ENCODE peak calls at places on chromosomes 5 and 9, in five cellular contexts. E is A673, L is neural progenitor cell, T is GM23338, J is mammary epithelial cell. P is an unnamed sample.
A peak's percentile ranks its signal among the peaks of the same experiment; 100 is the strongest.

GRCh38 chr9:117545846-117546245 is 131.0 kb upstream of the ASTN2 start:
- DNase-seq in T (peak; percentile 23), E (no peak), L (no peak), J (no peak), P (no peak)

GRCh38 chr5:170747851-170748250 is 35.7 kb upstream of the GABRP start:
- DNase-seq in E (no peak), J (no peak), L (peak; percentile 73), T (peak; percentile 59), P (no peak)

GRCh38 chr5:150080696-150081435 is 5.5 kb downstream of the CSF1R start:
- DNase-seq in T (no peak), E (no peak), J (no peak), L (no peak), P (no peak)

GRCh38 chr5:75265731-75266130 is 29.1 kb upstream of the ANKRD31 start:
- DNase-seq in L (peak; percentile 35), E (peak; percentile 68), T (peak; percentile 80), J (peak; percentile 33), P (peak; percentile 11)

GRCh38 chr9:72365525-72366256 is 683 bp upstream of the ZFAND5 start:
- DNase-seq in T (peak; percentile 79), J (peak; percentile 81), E (peak; percentile 71), L (peak; percentile 60), P (no peak)

GRCh38 chr9:91331849-91332248 is 29.9 kb downstream of the AUH start:
- DNase-seq in T (no peak), J (no peak), L (no peak), E (no peak), P (no peak)

GRCh38 chr9:38274746-38275250 is 117.7 kb upstream of the ALDH1B1 start:
- DNase-seq in J (no peak), L (no peak), T (no peak), E (no peak), P (no peak)

GRCh38 chr9:136189394-136190236 is 15.3 kb downstream of the LHX3 start:
- DNase-seq in E (peak; percentile 45), T (peak; percentile 23), L (peak; percentile 57), J (no peak), P (no peak)

GRCh38 chr9:129069825-129070473 is 11.0 kb upstream of the DOLPP1 start:
- DNase-seq in J (no peak), L (no peak), E (no peak), T (no peak), P (no peak)

GRCh38 chr5:144126707-144127106 is 43.8 kb downstream of the YIPF5 start:
- DNase-seq in T (no peak), E (no peak), J (no peak), L (no peak), P (no peak)

GRCh38 chr9:114429488-114429887 is 41.7 kb upstream of the AKNA start:
- DNase-seq in L (no peak), E (no peak), J (no peak), T (no peak), P (no peak)

GRCh38 chr9:99690573-99690972 is 131.1 kb upstream of the NR4A3 start:
- DNase-seq in L (peak; percentile 44), T (no peak), E (peak; percentile 38), J (no peak), P (no peak)

GRCh38 chr5:989961-990530 is 18.6 kb upstream of the NKD2 start:
- DNase-seq in T (peak; percentile 66), L (peak; percentile 85), J (no peak), E (no peak), P (no peak)

GRCh38 chr9:97440160-97440559 is 28.3 kb downstream of the TDRD7 start:
- DNase-seq in T (peak; percentile 27), L (peak; percentile 28), E (no peak), J (no peak), P (no peak)

GRCh38 chr5:169079697-169080096 is 221.2 kb downstream of the SLIT3 start:
- DNase-seq in L (no peak), E (no peak), J (no peak), T (no peak), P (no peak)

GRCh38 chr9:98215821-98216220 is 23.4 kb upstream of the CORO2A start:
- DNase-seq in T (peak; percentile 65), E (no peak), L (peak; percentile 61), J (no peak), P (no peak)

GRCh38 chr5:80707645-80708044 is 52.9 kb upstream of the DHFR start:
- DNase-seq in T (no peak), L (no peak), E (no peak), J (no peak), P (no peak)

GRCh38 chr5:178069909-178070308 is 43.4 kb upstream of the N4BP3 start:
- DNase-seq in J (peak; percentile 28), T (peak; percentile 90), L (peak; percentile 63), E (peak; percentile 45), P (no peak)

GRCh38 chr5:112689510-112689909 is 48.2 kb upstream of the APC start:
- DNase-seq in T (no peak), J (no peak), L (no peak), E (no peak), P (no peak)

GRCh38 chr9:35748858-35749514 is at the start of the genes GBA2 and RGP1:
- DNase-seq in J (peak; percentile 79), T (peak; percentile 91), L (peak; percentile 89), E (peak; percentile 65), P (no peak)

GRCh38 chr5:143638654-143639053 is 173.3 kb upstream of the HMHB1 start:
- DNase-seq in T (no peak), J (no peak), E (no peak), L (no peak), P (no peak)

GRCh38 chr5:159316519-159317383 is 13.5 kb downstream of the IL12B start:
- DNase-seq in T (peak; percentile 76), J (peak; percentile 39), L (peak; percentile 71), E (peak; percentile 52), P (no peak)

GRCh38 chr5:129664336-129664937 is 83.5 kb upstream of the MINAR2 start:
- DNase-seq in L (peak; percentile 32), J (peak; percentile 20), E (peak; percentile 78), T (peak; percentile 65), P (no peak)

GRCh38 chr9:13113201-13113600 is 166.3 kb downstream of the MPDZ start:
- DNase-seq in L (no peak), J (no peak), E (no peak), T (no peak), P (no peak)

GRCh38 chr5:148202531-148203092 is at the start of gene SPINK6:
- DNase-seq in L (no peak), J (peak; percentile 95), E (no peak), T (no peak), P (peak; percentile 65)

GRCh38 chr9:124038790-124039633 is 27.4 kb downstream of the LHX2 start:
- DNase-seq in L (no peak), J (no peak), E (no peak), T (no peak), P (no peak)

GRCh38 chr9:124040935-124041816 is 29.6 kb downstream of the LHX2 start:
- DNase-seq in L (peak; percentile 73), J (no peak), E (no peak), T (peak; percentile 63), P (no peak)

GRCh38 chr9:124042168-124042775 is 30.7 kb downstream of the LHX2 start:
- DNase-seq in T (no peak), J (no peak), L (no peak), E (no peak), P (no peak)

GRCh38 chr9:124041817-124042116 is 30.2 kb downstream of the LHX2 start:
- DNase-seq in T (no peak), J (no peak), E (no peak), L (no peak), P (no peak)

DNA sequence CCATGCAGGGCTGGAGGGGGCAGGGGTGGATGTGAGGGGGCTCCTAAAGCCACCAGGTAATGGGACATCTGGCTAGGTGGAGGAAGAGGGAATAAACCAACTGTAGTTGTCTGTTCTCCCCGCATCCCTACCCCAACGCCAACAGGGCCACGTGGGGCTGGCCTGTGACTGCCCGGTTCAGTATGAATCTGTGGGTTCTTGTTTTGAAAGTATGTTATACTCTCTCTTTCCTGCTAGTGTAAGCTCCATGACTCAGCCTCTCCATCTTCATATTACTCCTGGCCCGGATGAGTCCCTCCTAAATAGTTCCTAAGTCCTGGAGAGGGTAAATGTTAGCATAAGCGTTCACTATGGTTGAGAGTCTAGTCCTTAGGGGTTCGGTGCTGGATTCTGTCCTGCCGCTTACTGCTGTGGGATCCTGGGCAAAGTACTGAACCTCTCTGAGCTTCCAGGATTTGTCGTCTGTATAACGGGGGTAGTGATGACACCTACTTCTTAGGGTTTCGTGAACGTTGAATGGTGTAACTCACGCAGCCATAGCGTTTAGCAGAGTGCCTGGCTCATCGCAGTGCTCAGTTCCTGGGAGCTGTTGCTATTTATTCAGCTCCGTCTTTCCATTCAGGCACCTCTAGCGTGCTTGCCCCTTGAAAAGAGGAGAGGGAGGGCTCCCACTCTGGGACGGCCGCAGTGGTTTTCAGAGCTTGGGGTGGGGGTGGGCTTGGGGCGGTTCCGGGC is 28.8 kb downstream of the LHX2 start:
- DNase-seq in E (no peak), L (peak; percentile 65), J (no peak), T (peak; percentile 45), P (no peak)
- TF ChIP-seq EZH2 in E (no peak), L (no peak), J (no peak), T (no peak), P (no peak)

GRCh38 chr9:134177186-134177585 is 12.8 kb upstream of the RNU6ATAC start:
- DNase-seq in E (no peak), J (no peak), L (no peak), T (no peak), P (no peak)

GRCh38 chr9:134178394-134178780 is 14.0 kb upstream of the RNU6ATAC start:
- DNase-seq in L (no peak), J (no peak), E (no peak), T (no peak), P (no peak)

GRCh38 chr9:134178781-134179551 is 14.6 kb upstream of the RNU6ATAC start:
- DNase-seq in E (no peak), L (no peak), J (no peak), T (no peak), P (no peak)

GRCh38 chr9:134176599-134176968 is 12.2 kb upstream of the RNU6ATAC start:
- DNase-seq in J (no peak), L (no peak), E (no peak), T (no peak), P (no peak)

GRCh38 chr9:134177624-134178393 is 13.4 kb upstream of the RNU6ATAC start:
- DNase-seq in L (no peak), E (no peak), T (no peak), J (no peak), P (no peak)
- TF ChIP-seq EZH2 in L (no peak), E (no peak), T (no peak), J (no peak), P (no peak)

GRCh38 chr5:3600106-3600997 is 4.7 kb downstream of the IRX1 start:
- DNase-seq in J (peak; percentile 51), E (no peak), L (peak; percentile 88), T (peak; percentile 81), P (no peak)
- TF ChIP-seq EZH2 in J (no peak), E (no peak), L (peak; percentile 75), T (peak; percentile 42), P (no peak)

GRCh38 chr9:132589148-132590036 is 7.0 kb downstream of the BARHL1 start:
- DNase-seq in T (peak; percentile 59), J (no peak), L (peak; percentile 60), E (no peak), P (no peak)

GRCh38 chr9:132590037-132590317 is 7.6 kb downstream of the BARHL1 start:
- DNase-seq in T (peak; percentile 40), J (no peak), L (peak; percentile 34), E (no peak), P (no peak)

GRCh38 chr9:132591244-132591643 is 8.8 kb downstream of the BARHL1 start:
- DNase-seq in T (peak; percentile 64), E (no peak), J (no peak), L (peak; percentile 86), P (no peak)

GRCh38 chr9:132591751-132592314 is 9.4 kb downstream of the BARHL1 start:
- DNase-seq in J (no peak), E (no peak), T (peak; percentile 52), L (peak; percentile 70), P (no peak)

GRCh38 chr9:132590318-132591182 is 8.1 kb downstream of the BARHL1 start:
- DNase-seq in E (no peak), T (peak; percentile 52), J (no peak), L (peak; percentile 74), P (no peak)
- TF ChIP-seq EZH2 in E (peak; percentile 97), T (peak; percentile 83), J (peak; percentile 3), L (peak; percentile 89), P (peak; percentile 97)